ENCODE peak calls at places on chromosome 18, in five cellular contexts. C, B, N, W and G are unnamed samples.

GRCh38 chr18:32707153-32707552 is 65.7 kb downstream of the KLHL14 start:
- DNase-seq in C (no peak), B (no peak), W (no peak), N (no peak), G (no peak)

GRCh38 chr18:76943542-76944339 is 121.4 kb downstream of the ZNF236 start:
- DNase-seq in N (no peak), C (no peak), B (no peak), W (no peak), G (no peak)

GRCh38 chr18:54140641-54141040 is 83.8 kb downstream of the MBD2 start:
- DNase-seq in B (no peak), N (no peak), C (no peak), W (no peak), G (no peak)

GRCh38 chr18:36308711-36309435 is 11.4 kb downstream of the FHOD3 start:
- DNase-seq in B (no peak), C (no peak), N (no peak), W (no peak), G (no peak)

GRCh38 chr18:69948919-69949537 is 1.4 kb upstream of the CD226 start:
- DNase-seq in B (no peak), C (peak), N (no peak), W (no peak), G (no peak)

GRCh38 chr18:12309683-12310198 is 1.7 kb downstream of the TUBB6 start:
- DNase-seq in W (no peak), N (no peak), B (no peak), C (no peak), G (no peak)

GRCh38 chr18:51988277-51988676 is 351.7 kb upstream of the DCC start:
- DNase-seq in B (no peak), N (no peak), C (no peak), W (no peak), G (no peak)

GRCh38 chr18:76273956-76274355 is 221.1 kb downstream of the ZNF516 start:
- DNase-seq in C (no peak), B (no peak), N (no peak), W (no peak), G (no peak)

GRCh38 chr18:54717673-54718435 is 110.4 kb upstream of the RAB27B start:
- DNase-seq in B (no peak), W (peak), C (peak), N (no peak), G (peak)

GRCh38 chr18:54802178-54802577 is 26.1 kb upstream of the RAB27B start:
- DNase-seq in C (no peak), B (no peak), W (no peak), N (peak), G (no peak)

GRCh38 chr18:10291568-10291981 is 162.9 kb upstream of the APCDD1 start:
- DNase-seq in W (no peak), N (no peak), B (no peak), C (no peak), G (no peak)

GRCh38 chr18:28007841-28008240 is 169.1 kb downstream of the CDH2 start:
- DNase-seq in C (no peak), W (no peak), B (no peak), N (no peak), G (no peak)

GRCh38 chr18:62175521-62175920 is 11.3 kb downstream of the PIGN start:
- DNase-seq in N (no peak), C (no peak), W (no peak), B (no peak), G (no peak)

GRCh38 chr18:55090566-55091187 is 131.4 kb upstream of the CCDC68 start:
- DNase-seq in W (no peak), C (no peak), N (no peak), B (no peak), G (no peak)

GRCh38 chr18:55650363-55650870 is 62.4 kb upstream of the TCF4 start:
- DNase-seq in N (no peak), B (no peak), W (no peak), C (no peak), G (no peak)

GRCh38 chr18:76647322-76647721 is 152.3 kb upstream of the ZNF516 start:
- DNase-seq in C (no peak), N (no peak), B (no peak), W (no peak), G (no peak)

GRCh38 chr18:14074187-14074586 is 58.0 kb downstream of the ZNF519 start:
- DNase-seq in W (peak), C (no peak), B (no peak), N (no peak), G (peak)

GRCh38 chr18:6284300-6284699 is 130.4 kb downstream of the L3MBTL4 start:
- DNase-seq in B (no peak), N (no peak), C (no peak), W (no peak), G (no peak)

GRCh38 chr18:79540161-79540913 is 139.3 kb upstream of the CTDP1 start:
- DNase-seq in B (no peak), C (no peak), N (no peak), W (no peak), G (no peak)

GRCh38 chr18:7668392-7668791 is 101.3 kb downstream of the PTPRM start:
- DNase-seq in C (no peak), B (no peak), W (no peak), N (no peak), G (no peak)

GRCh38 chr18:32576296-32576916 is 105.7 kb upstream of the GAREM1 start:
- DNase-seq in N (peak), W (no peak), B (no peak), C (no peak), G (peak)

GRCh38 chr18:6561029-6561861 is 146.5 kb upstream of the L3MBTL4 start:
- DNase-seq in B (no peak), W (no peak), C (no peak), N (no peak), G (peak)

GRCh38 chr18:715626-716025 is 3.2 kb upstream of the ENOSF1 start:
- DNase-seq in W (no peak), N (no peak), B (no peak), C (no peak), G (no peak)

GRCh38 chr18:35964319-35964718 is 8.2 kb upstream of the RMP24 start:
- DNase-seq in B (no peak), C (no peak), W (no peak), N (no peak), G (no peak)

GRCh38 chr18:57970356-57971095 is 73.5 kb upstream of the NEDD4L start:
- DNase-seq in W (peak), C (no peak), N (peak), B (peak), G (peak)

GRCh38 chr18:13611616-13612110 is 114.7 kb downstream of the FAM210A start:
- DNase-seq in W (no peak), N (no peak), C (no peak), B (no peak), G (no peak)

GRCh38 chr18:43022874-43023273 is 92.6 kb downstream of the RIT2 start:
- DNase-seq in W (no peak), B (no peak), C (no peak), N (no peak), G (no peak)

GRCh38 chr18:5295231-5295920 is at the start of gene ZBTB14:
- DNase-seq in B (peak), N (peak), C (no peak), W (no peak), G (peak)

GRCh38 chr18:45954070-45954712 is 12.9 kb downstream of the EPG5 start:
- DNase-seq in N (no peak), W (no peak), B (no peak), C (no peak), G (no peak)

GRCh38 chr18:461762-462161 is 38.7 kb downstream of the COLEC12 start:
- DNase-seq in C (no peak), N (no peak), B (no peak), W (no peak), G (no peak)

GRCh38 chr18:12828116-12829051 is 55.7 kb downstream of the PTPN2 start:
- DNase-seq in N (no peak), W (no peak), B (no peak), C (no peak), G (no peak)

GRCh38 chr18:79680100-79680879 is 687 bp downstream of the CTDP1 start:
- DNase-seq in C (no peak), N (peak), B (no peak), W (no peak), G (peak)

GRCh38 chr18:22432672-22433137 is 15.0 kb upstream of the CTAGE1 start:
- DNase-seq in N (no peak), C (no peak), W (no peak), B (no peak), G (peak)

GRCh38 chr18:35478520-35479435 is 19.0 kb downstream of the INO80C start:
- DNase-seq in W (no peak), C (no peak), N (peak), B (no peak), G (no peak)

GRCh38 chr18:60826346-60826745 is 453.8 kb upstream of the MC4R start:
- DNase-seq in C (no peak), W (no peak), B (no peak), N (peak), G (no peak)

GRCh38 chr18:22936515-22936914 is 3.4 kb downstream of the RBBP8 start:
- DNase-seq in N (peak), W (no peak), C (no peak), B (no peak), G (no peak)

GRCh38 chr18:3625717-3626091 is 175.7 kb downstream of the TGIF1 start:
- DNase-seq in N (no peak), B (no peak), W (no peak), C (no peak), G (no peak)
- TF ChIP-seq SUZ12 in N (no peak), B (no peak), W (no peak), C (no peak), G (no peak)

DNA sequence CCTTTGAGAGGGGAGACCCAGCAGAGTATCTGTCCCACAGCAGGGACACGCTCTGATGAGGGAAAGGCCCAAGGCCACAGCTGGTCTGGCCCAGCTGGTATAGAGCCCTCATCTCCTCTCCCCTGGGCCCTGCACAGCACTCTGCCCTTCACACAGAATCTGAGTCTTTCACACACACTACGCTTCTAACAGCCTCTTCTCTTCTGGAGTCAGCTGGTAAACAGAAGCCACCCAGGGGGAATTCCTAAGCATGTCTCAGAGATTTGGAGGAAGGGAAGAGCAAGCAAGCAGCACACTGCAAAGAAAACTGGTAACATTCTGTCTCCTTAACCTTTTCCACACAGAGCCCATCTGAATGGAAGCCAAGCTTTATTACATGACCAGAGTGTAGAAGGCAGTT is 121.1 kb upstream of the ACAA2 start:
- DNase-seq in B (no peak), W (no peak), N (no peak), C (no peak), G (no peak)
- TF ChIP-seq SUZ12 in B (no peak), W (no peak), N (no peak), C (no peak), G (no peak)

DNA sequence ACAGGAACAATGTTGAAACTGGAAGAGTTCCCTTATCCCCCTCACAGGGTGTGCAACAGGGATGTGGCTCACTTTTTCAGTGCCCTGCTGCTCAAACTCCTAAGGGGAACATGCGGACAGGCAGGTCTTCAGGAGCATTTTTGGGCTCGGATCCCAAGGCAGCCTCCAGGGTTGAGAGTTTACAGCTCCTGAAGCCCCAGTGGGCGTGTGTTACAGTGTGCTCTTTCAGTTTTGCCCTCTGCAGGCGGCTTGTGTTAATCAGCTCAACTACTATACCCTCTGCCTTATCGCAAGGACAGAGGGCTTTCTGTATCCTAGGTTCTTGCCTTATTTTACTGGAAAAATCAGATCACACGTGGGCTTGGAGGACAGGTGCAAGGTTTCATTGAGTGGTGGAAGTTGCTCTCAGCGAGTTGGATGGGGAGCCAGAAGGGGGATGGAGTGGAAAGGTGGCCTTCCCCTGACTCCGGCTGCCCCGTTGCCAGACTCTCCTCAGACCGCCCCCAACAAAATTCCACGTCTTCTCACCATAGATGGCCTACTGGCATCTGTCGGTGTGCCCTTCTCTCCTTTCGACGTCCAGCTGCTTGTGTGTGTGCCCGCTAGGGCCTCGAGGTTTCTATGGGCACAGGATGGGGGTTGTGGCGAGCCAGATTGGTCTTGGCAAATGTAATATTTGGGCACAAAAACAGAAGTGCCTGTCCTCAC is 541.9 kb downstream of the TMX3 start:
- DNase-seq in C (no peak), N (peak), B (peak), W (peak), G (no peak)
- TF ChIP-seq SUZ12 in C (no peak), N (no peak), B (no peak), W (no peak), G (no peak)

DNA sequence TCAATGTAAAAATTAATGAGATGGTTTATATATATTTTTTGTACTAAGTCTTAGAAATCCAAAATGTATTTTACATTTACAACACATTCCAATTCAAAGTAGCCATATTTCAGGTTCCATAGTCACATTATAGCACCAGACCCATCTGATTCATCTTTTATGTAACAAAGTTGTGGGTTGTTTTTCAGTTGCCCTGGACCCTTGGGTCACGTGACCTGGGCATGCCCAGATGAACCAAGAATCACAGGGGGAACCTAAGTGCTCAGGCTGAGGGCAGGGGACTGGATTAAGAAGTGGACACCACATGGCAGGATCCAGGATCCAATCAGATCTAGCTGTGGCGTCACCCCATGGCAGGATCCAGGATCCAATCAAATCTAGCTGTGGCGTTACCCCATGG is 44.9 kb upstream of the NDUFV2 start:
- DNase-seq in N (no peak), C (no peak), W (no peak), B (no peak), G (no peak)
- TF ChIP-seq SUZ12 in N (no peak), C (no peak), W (no peak), B (no peak), G (no peak)

DNA sequence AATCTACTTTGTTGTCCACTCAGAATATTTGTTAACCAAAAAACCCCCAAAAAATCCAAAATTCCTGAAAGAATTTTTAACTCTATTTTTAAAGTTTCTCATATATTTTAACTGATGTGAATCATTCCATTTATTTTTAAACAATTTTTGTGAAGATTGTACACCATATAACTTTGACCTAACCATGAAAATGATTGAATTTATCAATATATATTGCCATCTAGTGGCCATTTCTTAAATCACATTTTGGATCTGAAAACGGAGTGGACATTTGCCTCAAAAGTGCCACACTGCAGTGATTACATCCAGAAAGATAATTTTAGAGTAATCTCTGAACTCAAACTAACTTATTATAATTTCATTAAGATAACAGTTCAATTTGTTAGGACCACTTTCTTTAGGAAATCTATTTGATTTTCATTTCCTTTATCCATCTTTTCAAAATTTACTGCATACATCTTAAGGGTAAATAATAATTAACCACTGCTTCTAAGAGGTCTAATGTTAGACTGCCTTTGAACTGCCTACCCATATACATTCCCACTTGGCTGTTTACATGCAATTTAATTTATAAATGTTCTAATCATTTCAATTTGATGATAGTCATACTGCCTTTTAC is 71.1 kb downstream of the DSC3 start:
- DNase-seq in N (peak), C (no peak), B (no peak), W (no peak), G (peak)
- TF ChIP-seq SUZ12 in N (no peak), C (no peak), B (no peak), W (no peak), G (no peak)